ENCODE peak calls at places on chromosomes 2 and 18, in nine cellular contexts. D is HCT116, S is OCI-LY7, F is GM23248, X is neural progenitor cell, M is SK-N-SH, R is GM23338, B is MM.1S, K is hepatocyte. T is an unnamed sample.

GRCh38 chr2:29278964-29279363 is 163.7 kb downstream of the CLIP4 start:
- DNase-seq in M (no peak), R (no peak), B (no peak), S (no peak), X (no peak), K (no peak), F (no peak), D (no peak), T (no peak)

GRCh38 chr18:34932792-34933466 is 108.3 kb upstream of the MAPRE2 start:
- DNase-seq in M (no peak), F (no peak), B (no peak), D (no peak), S (no peak), K (no peak), X (no peak), R (no peak), T (no peak)

GRCh38 chr18:8982416-8983183 is 119.9 kb upstream of the NDUFV2 start:
- DNase-seq in M (peak; percentile 61), S (peak; percentile 91), B (peak; percentile 83), F (peak; percentile 81), D (peak; percentile 63), R (peak; percentile 71), X (peak; percentile 69), K (peak; percentile 75), T (peak; percentile 86)

GRCh38 chr18:11859903-11860407 is 8.7 kb downstream of the CHMP1B start:
- DNase-seq in R (no peak), M (no peak), F (peak; percentile 83), S (no peak), D (peak; percentile 83), X (no peak), B (no peak), K (peak; percentile 63), T (peak; percentile 98)

GRCh38 chr2:241003369-241003768 is 5.0 kb downstream of the SNED1 start:
- DNase-seq in R (no peak), K (no peak), F (no peak), S (no peak), M (no peak), X (no peak), B (no peak), D (no peak), T (no peak)

GRCh38 chr2:88016086-88016947 is at the start of gene RNU2-63P:
- DNase-seq in R (peak; percentile 82), D (peak; percentile 94), S (peak; percentile 86), K (peak; percentile 89), M (peak; percentile 90), X (peak; percentile 87), B (peak; percentile 52), F (peak; percentile 79), T (peak; percentile 92)

GRCh38 chr2:147082850-147083522 is 761.8 kb upstream of the ACVR2A start:
- DNase-seq in M (peak; percentile 19), B (peak; percentile 76), X (peak; percentile 77), D (peak; percentile 72), F (peak; percentile 72), S (peak; percentile 44), K (peak; percentile 67), R (peak; percentile 89), T (peak; percentile 87)

GRCh38 chr2:146990311-146990781 is 854.5 kb upstream of the ACVR2A start:
- DNase-seq in D (no peak), S (no peak), K (no peak), M (no peak), R (no peak), X (no peak), B (no peak), F (peak; percentile 63), T (no peak)

GRCh38 chr18:31233550-31234306 is 71.1 kb upstream of the DSC1 start:
- DNase-seq in K (no peak), B (no peak), S (no peak), D (no peak), F (no peak), M (no peak), R (no peak), X (no peak), T (no peak)

GRCh38 chr18:59787998-59788875 is 91.0 kb upstream of the CCBE1 start:
- DNase-seq in X (no peak), M (no peak), R (no peak), K (peak; percentile 14), B (no peak), F (peak; percentile 77), D (peak; percentile 35), S (no peak), T (peak; percentile 70)

GRCh38 chr2:201136889-201137321 is 20.9 kb downstream of the CFLAR start:
- DNase-seq in D (no peak), X (no peak), M (no peak), S (no peak), K (no peak), F (no peak), B (no peak), R (no peak), T (no peak)

GRCh38 chr2:86298411-86299390 is 38.7 kb downstream of the REEP1 start:
- DNase-seq in F (peak; percentile 40), S (no peak), K (peak; percentile 50), X (peak; percentile 55), R (peak; percentile 56), B (no peak), M (peak; percentile 30), D (no peak), T (peak; percentile 16)

GRCh38 chr2:159484537-159484936 is 131.8 kb downstream of the BAZ2B start:
- DNase-seq in F (no peak), X (no peak), S (no peak), M (no peak), B (peak; percentile 67), K (no peak), D (no peak), R (no peak), T (no peak)

GRCh38 chr18:37669991-37670534 is 104.5 kb upstream of the CELF4 start:
- DNase-seq in K (no peak), X (no peak), F (no peak), M (no peak), R (peak; percentile 35), D (no peak), S (no peak), B (no peak), T (no peak)

GRCh38 chr18:36200354-36200771 is 13.1 kb downstream of the MOCOS start:
- DNase-seq in K (peak; percentile 40), S (no peak), X (no peak), M (no peak), D (no peak), B (no peak), F (no peak), R (no peak), T (no peak)

GRCh38 chr18:36199691-36200295 is 12.5 kb downstream of the MOCOS start:
- DNase-seq in X (no peak), K (no peak), D (no peak), R (no peak), S (no peak), B (no peak), M (no peak), F (no peak), T (no peak)

GRCh38 chr18:36207326-36207725 is 20.0 kb downstream of the MOCOS start:
- DNase-seq in X (no peak), S (no peak), M (no peak), R (no peak), B (no peak), K (no peak), D (no peak), F (no peak), T (no peak)

GRCh38 chr18:36201765-36202164 is 14.5 kb downstream of the MOCOS start:
- DNase-seq in X (no peak), K (no peak), R (no peak), F (no peak), M (no peak), B (no peak), S (no peak), D (no peak), T (no peak)

GRCh38 chr18:36203360-36203895 is 16.1 kb downstream of the MOCOS start:
- DNase-seq in D (no peak), M (no peak), X (no peak), B (no peak), R (peak; percentile 32), F (no peak), S (no peak), K (no peak), T (no peak)
- TF ChIP-seq EZH2phosphoT487 in D (no peak), M (no peak), X (no peak), B (no peak), R (no peak), F (no peak), S (no peak), K (no peak), T (no peak)

GRCh38 chr18:48644029-48644428 is 105.2 kb downstream of the CTIF start:
- DNase-seq in F (no peak), D (no peak), B (no peak), X (no peak), S (no peak), R (no peak), M (no peak), K (no peak), T (no peak)
- TF ChIP-seq EZH2phosphoT487 in F (no peak), D (no peak), B (no peak), X (no peak), S (no peak), R (no peak), M (no peak), K (no peak), T (no peak)

GRCh38 chr2:127308586-127309138 is 14.7 kb upstream of the ERCC3 start:
- DNase-seq in X (no peak), M (no peak), R (no peak), K (no peak), B (no peak), D (no peak), F (no peak), S (no peak), T (no peak)

GRCh38 chr2:127310980-127311379 is 17.0 kb upstream of the ERCC3 start:
- DNase-seq in B (no peak), X (no peak), M (no peak), F (no peak), R (no peak), K (peak; percentile 28), D (no peak), S (no peak), T (no peak)

GRCh38 chr2:127309468-127309867 is 15.5 kb upstream of the ERCC3 start:
- DNase-seq in B (no peak), R (no peak), S (no peak), D (no peak), X (no peak), M (no peak), F (no peak), K (no peak), T (no peak)

GRCh38 chr2:127314193-127314988 is 20.4 kb upstream of the ERCC3 start:
- DNase-seq in M (no peak), B (no peak), S (no peak), F (no peak), D (no peak), R (no peak), X (no peak), K (no peak), T (no peak)

DNA sequence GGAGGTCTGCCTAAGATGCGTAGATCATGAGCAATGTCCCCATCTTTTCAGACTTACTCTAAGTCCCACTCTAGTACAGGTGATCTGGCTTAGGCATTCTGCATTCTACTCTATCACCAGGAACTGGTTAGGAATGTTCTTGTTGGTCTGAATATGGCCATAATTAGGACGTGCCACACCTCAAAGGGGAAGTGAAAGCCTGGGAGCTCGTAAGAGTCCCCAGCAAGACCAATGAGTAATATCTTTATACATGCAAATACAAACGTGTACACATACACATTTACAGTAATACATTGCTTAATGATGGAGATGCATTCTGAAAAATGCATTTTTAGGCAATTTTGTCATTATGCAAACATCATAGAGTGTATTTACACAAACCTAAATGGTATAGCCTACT is 19.4 kb upstream of the ERCC3 start:
- DNase-seq in K (no peak), F (no peak), R (no peak), D (no peak), B (no peak), S (peak; percentile 52), M (no peak), X (no peak), T (peak; percentile 47)
- TF ChIP-seq EZH2phosphoT487 in K (no peak), F (no peak), R (no peak), D (no peak), B (no peak), S (no peak), M (no peak), X (no peak), T (no peak)

GRCh38 chr2:133888816-133889215 is 320.6 kb upstream of the NCKAP5 start:
- DNase-seq in M (no peak), R (no peak), X (no peak), B (no peak), S (no peak), D (no peak), K (no peak), F (no peak), T (no peak)
- TF ChIP-seq EZH2phosphoT487 in M (no peak), R (no peak), X (no peak), B (no peak), S (no peak), D (no peak), K (no peak), F (no peak), T (no peak)

T was measured in PC-3.